ENCODE peak calls at places on chromosome 12, in nine cellular contexts. One of them, this sample, is unnamed.

GRCh38 chr12:116123511-116124258 is 153.8 kb downstream of the MED13L start:
- DNase-seq in GM12891: peak
- DNase-seq in COR-L47: peak
- DNase-seq in Caki2: no peak
- DNase-seq in T-helper 9 cell: no peak
- DNase-seq in sigmoid colon: no peak
- DNase-seq in B cell: peak
- DNase-seq in amniotic stem cell: no peak
- DNase-seq in NCI-H1105 treated with DMSO at 0.1 percent for 48 hours: peak
- DNase-seq in this sample: peak

GRCh38 chr12:65140738-65141137 is 19.6 kb upstream of the WIF1 start:
- DNase-seq in GM12891: no peak
- DNase-seq in COR-L47: no peak
- DNase-seq in Caki2: no peak
- DNase-seq in T-helper 9 cell: no peak
- DNase-seq in sigmoid colon: no peak
- DNase-seq in B cell: no peak
- DNase-seq in amniotic stem cell: no peak
- DNase-seq in NCI-H1105 treated with DMSO at 0.1 percent for 48 hours: no peak
- DNase-seq in this sample: no peak

GRCh38 chr12:29709641-29710040 is 74.1 kb downstream of the TMTC1 start:
- DNase-seq in GM12891: no peak
- DNase-seq in COR-L47: no peak
- DNase-seq in Caki2: no peak
- DNase-seq in T-helper 9 cell: no peak
- DNase-seq in sigmoid colon: no peak
- DNase-seq in B cell: no peak
- DNase-seq in amniotic stem cell: no peak
- DNase-seq in NCI-H1105 treated with DMSO at 0.1 percent for 48 hours: peak
- DNase-seq in this sample: no peak

GRCh38 chr12:54759751-54760150 is 94.6 kb upstream of the MUCL1 start:
- DNase-seq in GM12891: no peak
- DNase-seq in COR-L47: no peak
- DNase-seq in Caki2: peak
- DNase-seq in T-helper 9 cell: no peak
- DNase-seq in sigmoid colon: no peak
- DNase-seq in B cell: no peak
- DNase-seq in amniotic stem cell: no peak
- DNase-seq in NCI-H1105 treated with DMSO at 0.1 percent for 48 hours: peak
- DNase-seq in this sample: peak

GRCh38 chr12:32031109-32031508 is 71.9 kb downstream of the RESF1 start:
- DNase-seq in GM12891: no peak
- DNase-seq in COR-L47: no peak
- DNase-seq in Caki2: no peak
- DNase-seq in T-helper 9 cell: no peak
- DNase-seq in sigmoid colon: no peak
- DNase-seq in B cell: no peak
- DNase-seq in amniotic stem cell: no peak
- DNase-seq in NCI-H1105 treated with DMSO at 0.1 percent for 48 hours: no peak
- DNase-seq in this sample: no peak

GRCh38 chr12:127044841-127045240 is 1222.1 kb upstream of the TMEM132C start:
- DNase-seq in GM12891: no peak
- DNase-seq in COR-L47: no peak
- DNase-seq in Caki2: no peak
- DNase-seq in T-helper 9 cell: no peak
- DNase-seq in sigmoid colon: no peak
- DNase-seq in B cell: no peak
- DNase-seq in amniotic stem cell: no peak
- DNase-seq in NCI-H1105 treated with DMSO at 0.1 percent for 48 hours: no peak
- DNase-seq in this sample: no peak

GRCh38 chr12:645563-646071 is 17.6 kb downstream of the NINJ2 start:
- DNase-seq in GM12891: no peak
- DNase-seq in COR-L47: no peak
- DNase-seq in Caki2: peak
- DNase-seq in T-helper 9 cell: no peak
- DNase-seq in sigmoid colon: peak
- DNase-seq in B cell: no peak
- DNase-seq in amniotic stem cell: no peak
- DNase-seq in NCI-H1105 treated with DMSO at 0.1 percent for 48 hours: no peak
- DNase-seq in this sample: no peak

GRCh38 chr12:118655588-118655987 is 279.2 kb downstream of the SUDS3 start:
- DNase-seq in GM12891: no peak
- DNase-seq in COR-L47: no peak
- DNase-seq in Caki2: no peak
- DNase-seq in T-helper 9 cell: no peak
- DNase-seq in sigmoid colon: no peak
- DNase-seq in B cell: no peak
- DNase-seq in amniotic stem cell: no peak
- DNase-seq in NCI-H1105 treated with DMSO at 0.1 percent for 48 hours: no peak
- DNase-seq in this sample: no peak

GRCh38 chr12:127373572-127373971 is 893.4 kb upstream of the TMEM132C start:
- DNase-seq in GM12891: no peak
- DNase-seq in COR-L47: no peak
- DNase-seq in Caki2: no peak
- DNase-seq in T-helper 9 cell: no peak
- DNase-seq in sigmoid colon: no peak
- DNase-seq in B cell: no peak
- DNase-seq in amniotic stem cell: no peak
- DNase-seq in NCI-H1105 treated with DMSO at 0.1 percent for 48 hours: no peak
- DNase-seq in this sample: no peak

GRCh38 chr12:43306066-43306465 is 245.9 kb downstream of the ADAMTS20 start:
- DNase-seq in GM12891: no peak
- DNase-seq in COR-L47: no peak
- DNase-seq in Caki2: peak
- DNase-seq in T-helper 9 cell: no peak
- DNase-seq in sigmoid colon: peak
- DNase-seq in B cell: no peak
- DNase-seq in amniotic stem cell: peak
- DNase-seq in NCI-H1105 treated with DMSO at 0.1 percent for 48 hours: no peak
- DNase-seq in this sample: no peak

GRCh38 chr12:132248439-132249157 is 80.8 kb downstream of the GALNT9 start:
- DNase-seq in GM12891: no peak
- DNase-seq in COR-L47: no peak
- DNase-seq in Caki2: no peak
- DNase-seq in T-helper 9 cell: no peak
- DNase-seq in sigmoid colon: no peak
- DNase-seq in B cell: no peak
- DNase-seq in amniotic stem cell: no peak
- DNase-seq in NCI-H1105 treated with DMSO at 0.1 percent for 48 hours: no peak
- DNase-seq in this sample: no peak

GRCh38 chr12:105204916-105205315 is 31.1 kb downstream of the APPL2 start:
- DNase-seq in GM12891: no peak
- DNase-seq in COR-L47: no peak
- DNase-seq in Caki2: no peak
- DNase-seq in T-helper 9 cell: no peak
- DNase-seq in sigmoid colon: no peak
- DNase-seq in B cell: no peak
- DNase-seq in amniotic stem cell: peak
- DNase-seq in NCI-H1105 treated with DMSO at 0.1 percent for 48 hours: no peak
- DNase-seq in this sample: no peak

GRCh38 chr12:117134059-117134458 is 34.8 kb upstream of the TESC start:
- DNase-seq in GM12891: no peak
- DNase-seq in COR-L47: no peak
- DNase-seq in Caki2: no peak
- DNase-seq in T-helper 9 cell: peak
- DNase-seq in sigmoid colon: no peak
- DNase-seq in B cell: no peak
- DNase-seq in amniotic stem cell: no peak
- DNase-seq in NCI-H1105 treated with DMSO at 0.1 percent for 48 hours: no peak
- DNase-seq in this sample: no peak

GRCh38 chr12:131799828-131800593 is 28.2 kb upstream of the MMP17 start:
- DNase-seq in GM12891: no peak
- DNase-seq in COR-L47: peak
- DNase-seq in Caki2: no peak
- DNase-seq in T-helper 9 cell: no peak
- DNase-seq in sigmoid colon: no peak
- DNase-seq in B cell: no peak
- DNase-seq in amniotic stem cell: no peak
- DNase-seq in NCI-H1105 treated with DMSO at 0.1 percent for 48 hours: no peak
- DNase-seq in this sample: no peak

GRCh38 chr12:128684357-128684756 is 139.4 kb downstream of the SLC15A4 start:
- DNase-seq in GM12891: no peak
- DNase-seq in COR-L47: no peak
- DNase-seq in Caki2: no peak
- DNase-seq in T-helper 9 cell: no peak
- DNase-seq in sigmoid colon: no peak
- DNase-seq in B cell: no peak
- DNase-seq in amniotic stem cell: no peak
- DNase-seq in NCI-H1105 treated with DMSO at 0.1 percent for 48 hours: no peak
- DNase-seq in this sample: no peak

GRCh38 chr12:131455581-131456110 is 255.2 kb upstream of the SFSWAP start:
- DNase-seq in GM12891: no peak
- DNase-seq in COR-L47: no peak
- DNase-seq in Caki2: no peak
- DNase-seq in T-helper 9 cell: no peak
- DNase-seq in sigmoid colon: no peak
- DNase-seq in B cell: no peak
- DNase-seq in amniotic stem cell: no peak
- DNase-seq in NCI-H1105 treated with DMSO at 0.1 percent for 48 hours: no peak
- DNase-seq in this sample: no peak

GRCh38 chr12:3559601-3560294 is 68.7 kb downstream of the PRMT8 start:
- DNase-seq in GM12891: no peak
- DNase-seq in COR-L47: peak
- DNase-seq in Caki2: no peak
- DNase-seq in T-helper 9 cell: no peak
- DNase-seq in sigmoid colon: no peak
- DNase-seq in B cell: no peak
- DNase-seq in amniotic stem cell: no peak
- DNase-seq in NCI-H1105 treated with DMSO at 0.1 percent for 48 hours: no peak
- DNase-seq in this sample: no peak

GRCh38 chr12:958449-959123 is 9.1 kb upstream of the RAD52 start:
- DNase-seq in GM12891: no peak
- DNase-seq in COR-L47: peak
- DNase-seq in Caki2: no peak
- DNase-seq in T-helper 9 cell: no peak
- DNase-seq in sigmoid colon: no peak
- DNase-seq in B cell: no peak
- DNase-seq in amniotic stem cell: no peak
- DNase-seq in NCI-H1105 treated with DMSO at 0.1 percent for 48 hours: no peak
- DNase-seq in this sample: peak